ENCODE peak calls at places on chromosome 3, in seven cellular contexts. G is HEK293T; K is posterior cingulate gyrus; D is activated gamma-delta T cell treated with Interleukin-2 at 50 U/mL for 16 hours; S is NAMALWA; N is stimulated activated CD8-positive, alpha-beta memory T cell treated with anti-CD3 and anti-CD28 coated beads, Interleukin-4, amount 100 ng/mL, for 1 hour; L is Ammon's horn. Y is an unnamed sample.

GRCh38 chr3:42572278-42572677 is 9.5 kb downstream of the SEC22C start:
- DNase-seq in G (peak; percentile 67), K (no peak), D (peak; percentile 19), S (peak; percentile 28), N (no peak), L (peak; percentile 60), Y (peak; percentile 56)

GRCh38 chr3:177676148-177676547 is 478.9 kb upstream of the TBL1XR1 start:
- DNase-seq in G (no peak), K (no peak), D (no peak), S (no peak), N (no peak), L (no peak), Y (no peak)

GRCh38 chr3:43024183-43024865 is 45.2 kb downstream of the GASK1A start:
- DNase-seq in G (no peak), K (no peak), D (peak; percentile 50), S (peak; percentile 2), N (no peak), L (no peak), Y (no peak)

GRCh38 chr3:10550705-10551104 is 45.3 kb upstream of the ATP2B2 start:
- DNase-seq in G (no peak), K (no peak), D (no peak), S (no peak), N (no peak), L (peak; percentile 38), Y (no peak)

GRCh38 chr3:23682646-23683045 is 123.1 kb upstream of the UBE2E1 start:
- DNase-seq in G (no peak), K (no peak), D (no peak), S (no peak), N (no peak), L (no peak), Y (no peak)

GRCh38 chr3:184778426-184779332 is 33.3 kb upstream of the VPS8 start:
- DNase-seq in G (no peak), K (no peak), D (no peak), S (no peak), N (no peak), L (no peak), Y (no peak)

GRCh38 chr3:172202797-172203196 is 163.4 kb downstream of the FNDC3B start:
- DNase-seq in G (no peak), K (no peak), D (no peak), S (no peak), N (no peak), L (no peak), Y (no peak)

GRCh38 chr3:194339836-194340235 is 11.3 kb downstream of the CPN2 start:
- DNase-seq in G (no peak), K (no peak), D (no peak), S (no peak), N (no peak), L (no peak), Y (no peak)

GRCh38 chr3:51686512-51687215 is 15.6 kb downstream of the TEX264 start:
- DNase-seq in G (no peak), K (no peak), D (peak; percentile 86), S (no peak), N (peak; percentile 53), L (no peak), Y (peak; percentile 45)

GRCh38 chr3:58090351-58090750 is 82.1 kb downstream of the FLNB start:
- DNase-seq in G (no peak), K (no peak), D (no peak), S (no peak), N (no peak), L (no peak), Y (no peak)

GRCh38 chr3:39744746-39745145 is 64.7 kb upstream of the MYRIP start:
- DNase-seq in G (no peak), K (no peak), D (no peak), S (no peak), N (no peak), L (no peak), Y (no peak)

GRCh38 chr3:13703071-13703470 is 154.1 kb downstream of the FBLN2 start:
- DNase-seq in G (no peak), K (no peak), D (no peak), S (no peak), N (no peak), L (no peak), Y (no peak)

GRCh38 chr3:78343221-78343620 is 1303.3 kb downstream of the ROBO2 start:
- DNase-seq in G (no peak), K (no peak), D (no peak), S (no peak), N (no peak), L (no peak), Y (no peak)

GRCh38 chr3:171996178-171996817 is 43.1 kb upstream of the FNDC3B start:
- DNase-seq in G (no peak), K (no peak), D (no peak), S (no peak), N (no peak), L (no peak), Y (no peak)

GRCh38 chr3:150345021-150345538 is 63.0 kb upstream of the TSC22D2 start:
- DNase-seq in G (no peak), K (no peak), D (no peak), S (no peak), N (no peak), L (no peak), Y (peak; percentile 90)